ENCODE peak calls at places on chromosome 20, in four cellular contexts. N, Y, Z and E are unnamed samples. For H3K4me1, the result is how much of the 10 kb centered on the place peaks cover.

GRCh38 chr20:2507875-2508630 is 662 bp downstream of the ZNF343 start:
- DNase-seq in Y (peak), N (no peak), Z (peak), E (no peak)

GRCh38 chr20:54554006-54554405 is 78.6 kb downstream of the DOK5 start:
- DNase-seq in Z (no peak), N (no peak), Y (no peak), E (no peak)

GRCh38 chr20:14717124-14718004 is 380.0 kb upstream of the FLRT3 start:
- DNase-seq in Y (no peak), N (no peak), Z (peak), E (no peak)

GRCh38 chr20:48904566-48905321 is 16.8 kb upstream of the ARFGEF2 start:
- DNase-seq in N (no peak), Y (peak), Z (peak), E (no peak)

GRCh38 chr20:3239867-3240775 is 1.1 kb upstream of the SLC4A11 start:
- DNase-seq in N (no peak), Z (no peak), Y (no peak), E (no peak)

GRCh38 chr20:57667924-57668782 is 41.7 kb downstream of the PMEPA1 start:
- DNase-seq in N (no peak), Y (no peak), Z (no peak), E (no peak)

GRCh38 chr20:2470051-2470431 is 548 bp downstream of the SNRPB start:
- DNase-seq in N (peak), Y (peak), Z (peak), E (peak)

GRCh38 chr20:20276806-20277530 is 90.9 kb upstream of the INSM1 start:
- DNase-seq in N (no peak), Z (no peak), Y (no peak), E (no peak)

GRCh38 chr20:47810116-47810672 is 24.9 kb upstream of the SULF2 start:
- DNase-seq in Y (no peak), N (no peak), Z (no peak), E (no peak)

GRCh38 chr20:64205611-64206026 is 41.4 kb downstream of the MYT1 start:
- DNase-seq in Z (no peak), N (no peak), Y (no peak), E (no peak)

GRCh38 chr20:32339116-32339515 is 19.0 kb upstream of the ASXL1 start:
- DNase-seq in N (no peak), Y (no peak), Z (no peak), E (no peak)

GRCh38 chr20:21712443-21713059 is 7.1 kb downstream of the PAX1 start:
- DNase-seq in Z (no peak), Y (no peak), N (no peak), E (no peak)

GRCh38 chr20:59835057-59835447 is 98.4 kb downstream of the SYCP2 start:
- DNase-seq in N (no peak), Y (no peak), Z (no peak), E (no peak)

GRCh38 chr20:59987135-59987534 is 28.9 kb downstream of the CDH26 start:
- DNase-seq in Z (no peak), N (no peak), Y (no peak), E (no peak)

GRCh38 chr20:45436732-45437485 is 21.0 kb downstream of the PIGT start:
- DNase-seq in Z (peak), N (peak), Y (peak), E (peak)
- TF ChIP-seq POLR2A in Z (no peak), N (peak), Y (peak), E (no peak)

DNA sequence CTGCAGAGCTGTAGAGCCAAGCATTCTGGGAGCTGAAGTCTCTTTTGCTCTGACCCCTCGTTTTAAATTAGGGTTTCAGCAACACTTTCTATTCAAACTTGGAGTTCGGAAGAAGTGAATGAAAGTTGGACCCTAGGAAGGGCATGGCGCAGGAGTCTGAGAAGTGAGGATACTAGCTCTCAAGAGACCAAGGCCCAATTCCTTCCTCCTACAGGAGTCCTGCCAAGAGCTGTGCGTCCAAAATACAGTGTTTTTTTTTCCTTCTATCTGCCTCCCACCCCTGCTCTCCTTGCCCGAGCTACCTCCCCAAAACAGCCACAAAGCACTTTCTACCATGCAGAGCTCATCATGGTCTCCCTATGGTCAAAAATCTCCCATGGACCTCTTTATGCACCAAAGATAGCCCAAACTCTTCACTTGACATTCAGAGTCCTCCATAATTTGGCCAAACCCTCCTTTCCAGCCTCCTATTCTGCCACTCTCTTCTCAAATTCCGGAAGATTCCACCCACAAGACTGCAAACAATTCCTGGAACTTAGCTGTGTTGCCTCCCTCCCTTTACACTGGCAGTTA is 649 bp upstream of the CSNK2A1 start:
- DNase-seq in Z (no peak), Y (no peak), N (no peak), E (no peak)
- H3K4me1 ChIP-seq in Z (under half), Y (under half), N (under half), E (under half)

GRCh38 chr20:10671850-10672578 is 1.8 kb downstream of the JAG1 start:
- DNase-seq in Z (no peak), Y (peak), N (peak), E (peak)
- TF ChIP-seq POLR2A in Z (no peak), Y (no peak), N (peak), E (no peak)

DNA sequence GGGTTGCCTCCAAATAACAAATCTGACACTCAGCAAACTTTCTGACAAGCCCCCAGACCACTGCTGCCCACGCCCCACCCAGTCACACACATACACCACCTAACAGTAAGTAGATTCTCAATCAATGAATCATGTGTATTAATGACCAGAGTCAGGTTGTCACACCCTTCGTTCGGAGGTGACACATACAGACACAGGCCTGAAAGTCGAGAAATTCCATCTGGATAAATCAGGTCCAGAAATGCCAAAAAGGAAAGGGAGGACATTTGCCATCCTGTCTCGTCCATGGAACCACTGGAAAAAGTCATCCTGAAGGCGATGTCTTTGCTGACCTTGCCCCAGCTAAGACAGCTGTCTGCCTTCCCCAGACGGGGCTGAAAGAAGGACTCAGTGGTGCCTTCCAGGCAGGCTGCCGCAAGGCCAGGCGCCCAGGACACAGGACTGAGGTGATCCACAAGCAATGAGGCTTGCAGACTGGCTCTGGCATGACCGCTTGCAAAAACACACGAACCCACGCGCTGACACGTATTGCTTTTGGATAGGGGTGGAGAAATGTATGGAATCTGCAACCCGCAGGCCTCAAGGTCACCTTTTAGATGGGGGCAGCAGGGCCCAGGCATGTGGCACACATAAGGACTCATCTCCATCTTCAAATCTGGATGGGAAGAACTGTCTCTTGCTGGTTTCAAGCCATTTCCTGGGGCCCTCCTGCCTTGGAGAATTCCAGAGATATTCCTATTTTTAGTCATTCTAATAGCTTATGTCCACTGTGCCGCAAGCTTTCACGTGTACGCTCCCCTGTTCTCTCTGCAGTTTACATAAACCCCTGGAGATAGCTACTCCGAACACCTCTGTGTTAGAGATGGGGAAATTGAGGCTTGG is 9.0 kb downstream of the NFATC2 start:
- DNase-seq in Z (no peak), N (no peak), Y (no peak), E (no peak)
- H3K4me1 ChIP-seq in Z (under half), N (under half), Y (under half), E (under half)

GRCh38 chr20:62611794-62612193 is 30.5 kb upstream of the SLCO4A1 start:
- DNase-seq in Z (no peak), Y (no peak), N (no peak), E (no peak)
- TF ChIP-seq POLR2A in Z (no peak), Y (no peak), N (no peak), E (no peak)

DNA sequence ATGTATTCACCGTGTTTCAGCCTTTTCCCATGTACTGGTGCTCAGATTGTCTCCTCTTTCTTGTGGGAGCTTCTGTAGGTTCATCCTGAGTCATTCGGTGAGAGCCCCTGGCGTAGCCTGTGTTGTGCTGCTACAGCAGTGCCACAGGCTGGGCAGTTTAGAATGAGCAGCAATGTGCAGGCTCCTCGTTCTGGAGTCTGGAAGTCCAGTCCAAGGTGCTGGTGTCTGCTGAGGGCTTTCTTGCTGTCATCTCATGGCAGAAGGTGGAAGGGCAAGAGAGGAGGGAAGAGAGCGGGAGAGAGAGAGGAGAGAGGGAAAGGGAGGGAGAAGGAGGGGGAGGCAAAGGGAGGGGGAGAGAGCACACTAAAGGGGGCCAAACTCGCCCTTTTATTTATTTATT is 15.1 kb downstream of the OSBPL2 start:
- DNase-seq in Z (no peak), N (no peak), Y (no peak), E (no peak)
- H3K4me1 ChIP-seq in Z (under half), N (under half), Y (under half), E (under half)

DNA sequence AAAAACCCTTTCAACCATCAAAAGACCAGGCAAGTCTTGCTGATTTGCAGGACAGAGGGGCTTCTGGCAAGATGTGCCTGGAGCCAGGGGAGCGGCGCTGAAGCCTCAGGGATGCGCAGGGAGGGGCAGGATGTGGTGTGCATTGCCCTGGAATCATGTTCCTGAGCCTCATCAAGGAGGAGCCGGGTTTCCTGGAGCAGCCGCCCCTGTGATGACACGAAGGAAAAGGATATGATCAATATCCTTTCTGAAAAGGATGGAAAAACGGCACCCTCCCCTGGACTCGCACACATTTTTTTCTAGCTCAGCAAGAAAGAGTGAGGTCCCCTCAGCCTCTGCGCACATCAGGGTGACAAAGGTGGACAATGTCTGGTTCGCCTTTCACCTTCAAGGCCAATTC is 173.1 kb upstream of the SSTR4 start:
- DNase-seq in N (peak), Y (no peak), Z (no peak), E (no peak)
- TF ChIP-seq POLR2A in N (no peak), Y (no peak), Z (no peak), E (no peak)

GRCh38 chr20:38354227-38354626 is 7.9 kb downstream of the LBP start:
- DNase-seq in Z (no peak), N (no peak), Y (no peak), E (no peak)
- H3K4me1 ChIP-seq in Z (under half), N (under half), Y (under half), E (under half)